ENCODE peak calls at places on chromosome 19, in ten cellular contexts. V is neuronal stem cell, Q is LNCaP clone FGC, P is lower leg skin, F is mesendoderm, I is left ventricle myocardium inferior, D is DND-41, R is PC-3, X is transverse colon, T is tibial artery. C is an unnamed sample.

GRCh38 chr19:28539759-28540158 is 673.2 kb downstream of the UQCRFS1 start:
- DNase-seq in V (no peak), Q (no peak), P (no peak), F (no peak), I (no peak), D (no peak), R (no peak), X (no peak), T (no peak), C (no peak)

GRCh38 chr19:30406220-30406944 is 34.2 kb downstream of the ZNF536 start:
- DNase-seq in V (no peak), Q (peak), P (peak), F (peak), I (peak), D (no peak), R (no peak), X (peak), T (no peak), C (no peak)

GRCh38 chr19:19146000-19146608 is 7.8 kb upstream of the TMEM161A start:
- DNase-seq in V (peak), Q (no peak), P (peak), F (peak), I (peak), D (peak), R (peak), X (peak), T (peak), C (peak)

GRCh38 chr19:52722062-52723005 is 12.5 kb downstream of the ZNF611 start:
- DNase-seq in V (no peak), Q (no peak), P (peak), F (no peak), I (no peak), D (no peak), R (peak), X (no peak), T (no peak), C (peak)

GRCh38 chr19:1860133-1860775 is 3.1 kb downstream of the KLF16 start:
- DNase-seq in V (peak), Q (no peak), P (no peak), F (peak), I (no peak), D (no peak), R (no peak), X (peak), T (no peak), C (no peak)

GRCh38 chr19:19308373-19308772 is 11.9 kb downstream of the SUGP1 start:
- DNase-seq in V (no peak), Q (no peak), P (no peak), F (no peak), I (no peak), D (no peak), R (no peak), X (no peak), T (no peak), C (no peak)

GRCh38 chr19:35236638-35237400 is 8.3 kb upstream of the FAM187B start:
- DNase-seq in V (no peak), Q (no peak), P (peak), F (peak), I (no peak), D (no peak), R (peak), X (peak), T (no peak), C (peak)

GRCh38 chr19:35442091-35442490 is 6.0 kb upstream of the FFAR2 start:
- DNase-seq in V (no peak), Q (no peak), P (no peak), F (no peak), I (no peak), D (no peak), R (no peak), X (no peak), T (no peak), C (no peak)

GRCh38 chr19:17281391-17282304 is at the start of gene ANKLE1:
- DNase-seq in V (no peak), Q (no peak), P (no peak), F (no peak), I (peak), D (no peak), R (no peak), X (peak), T (no peak), C (no peak)

GRCh38 chr19:47023448-47023794 is 3.8 kb downstream of the NPAS1 start:
- DNase-seq in V (no peak), Q (no peak), P (no peak), F (no peak), I (no peak), D (no peak), R (no peak), X (no peak), T (no peak), C (no peak)

GRCh38 chr19:2171349-2172145 is 7.8 kb downstream of the DOT1L start:
- DNase-seq in V (no peak), Q (no peak), P (no peak), F (peak), I (peak), D (peak), R (no peak), X (peak), T (no peak), C (no peak)

GRCh38 chr19:55080915-55081772 is 5.5 kb downstream of the EPS8L1 start:
- DNase-seq in V (no peak), Q (no peak), P (peak), F (peak), I (peak), D (no peak), R (no peak), X (peak), T (no peak), C (peak)

GRCh38 chr19:53546766-53547541 is 9.0 kb downstream of the ZNF331 start:
- DNase-seq in V (no peak), Q (no peak), P (no peak), F (no peak), I (no peak), D (no peak), R (no peak), X (no peak), T (no peak), C (no peak)

GRCh38 chr19:32581704-32582164 is 744 bp downstream of the PDCD5 start:
- DNase-seq in V (no peak), Q (no peak), P (no peak), F (peak), I (peak), D (no peak), R (peak), X (peak), T (no peak), C (peak)

GRCh38 chr19:51994048-51994644 is 7.5 kb upstream of the ZNF350 start:
- DNase-seq in V (no peak), Q (no peak), P (no peak), F (peak), I (no peak), D (no peak), R (no peak), X (no peak), T (no peak), C (no peak)

GRCh38 chr19:40601061-40601973 is at the start of gene LTBP4:
- DNase-seq in V (no peak), Q (no peak), P (peak), F (no peak), I (peak), D (no peak), R (no peak), X (peak), T (peak), C (no peak)

GRCh38 chr19:50568321-50569022 is at the start of gene LRRC4B:
- DNase-seq in V (no peak), Q (no peak), P (no peak), F (peak), I (no peak), D (no peak), R (no peak), X (no peak), T (no peak), C (no peak)
- H3K4me3 ChIP-seq in V (peak), Q (no peak), P (no peak), F (no peak), I (peak), D (no peak), R (no peak), X (peak), T (no peak), C (no peak)

GRCh38 chr19:48470856-48471255 is 1.7 kb downstream of the CYTH2 start:
- DNase-seq in V (no peak), Q (no peak), P (no peak), F (no peak), I (no peak), D (no peak), R (no peak), X (no peak), T (no peak), C (no peak)
- H3K4me3 ChIP-seq in V (peak), Q (no peak), P (no peak), F (no peak), I (peak), D (peak), R (peak), X (no peak), T (no peak), C (no peak)

DNA sequence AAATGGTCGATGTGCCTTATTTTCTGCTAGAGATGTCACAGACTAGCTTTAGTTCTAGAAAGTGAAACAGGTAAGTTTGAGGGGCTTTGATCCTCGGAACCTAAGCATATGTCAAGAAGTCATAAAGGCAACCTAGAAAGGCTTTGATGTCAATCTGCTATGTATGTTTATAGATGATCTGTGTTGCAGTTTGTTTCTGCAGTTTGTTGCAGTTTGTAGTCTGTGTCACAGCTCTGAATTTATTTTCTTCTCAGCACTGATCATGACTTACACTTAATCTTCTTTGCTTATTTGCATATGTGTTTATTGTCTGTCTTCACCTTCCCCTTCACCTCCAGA is 5.9 kb downstream of the LSM14A start:
- DNase-seq in V (no peak), Q (no peak), P (no peak), F (no peak), I (no peak), D (no peak), R (no peak), X (no peak), T (no peak), C (no peak)
- H3K4me3 ChIP-seq in V (no peak), Q (no peak), P (no peak), F (no peak), I (peak), D (no peak), R (no peak), X (no peak), T (no peak), C (no peak)

DNA sequence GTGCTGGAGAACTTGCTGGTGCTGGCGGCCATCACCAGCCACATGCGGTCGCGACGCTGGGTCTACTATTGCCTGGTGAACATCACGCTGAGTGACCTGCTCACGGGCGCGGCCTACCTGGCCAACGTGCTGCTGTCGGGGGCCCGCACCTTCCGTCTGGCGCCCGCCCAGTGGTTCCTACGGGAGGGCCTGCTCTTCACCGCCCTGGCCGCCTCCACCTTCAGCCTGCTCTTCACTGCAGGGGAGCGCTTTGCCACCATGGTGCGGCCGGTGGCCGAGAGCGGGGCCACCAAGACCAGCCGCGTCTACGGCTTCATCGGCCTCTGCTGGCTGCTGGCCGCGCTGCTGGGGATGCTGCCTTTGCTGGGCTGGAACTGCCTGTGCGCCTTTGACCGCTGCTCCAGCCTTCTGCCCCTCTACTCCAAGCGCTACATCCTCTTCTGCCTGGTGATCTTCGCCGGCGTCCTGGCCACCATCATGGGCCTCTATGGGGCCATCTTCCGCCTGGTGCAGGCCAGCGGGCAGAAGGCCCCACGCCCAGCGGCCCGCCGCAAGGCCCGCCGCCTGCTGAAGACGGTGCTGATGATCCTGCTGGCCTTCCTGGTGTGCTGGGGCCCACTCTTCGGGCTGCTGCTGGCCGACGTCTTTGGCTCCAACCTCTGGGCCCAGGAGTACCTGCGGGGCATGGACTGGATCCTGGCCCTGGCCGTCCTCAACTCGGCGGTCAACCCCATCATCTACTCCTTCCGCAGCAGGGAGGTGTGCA is 587 bp downstream of the S1PR4 start:
- DNase-seq in V (no peak), Q (no peak), P (no peak), F (no peak), I (no peak), D (no peak), R (no peak), X (no peak), T (no peak), C (no peak)
- H3K4me3 ChIP-seq in V (no peak), Q (no peak), P (no peak), F (no peak), I (peak), D (peak), R (no peak), X (peak), T (no peak), C (no peak)

DNA sequence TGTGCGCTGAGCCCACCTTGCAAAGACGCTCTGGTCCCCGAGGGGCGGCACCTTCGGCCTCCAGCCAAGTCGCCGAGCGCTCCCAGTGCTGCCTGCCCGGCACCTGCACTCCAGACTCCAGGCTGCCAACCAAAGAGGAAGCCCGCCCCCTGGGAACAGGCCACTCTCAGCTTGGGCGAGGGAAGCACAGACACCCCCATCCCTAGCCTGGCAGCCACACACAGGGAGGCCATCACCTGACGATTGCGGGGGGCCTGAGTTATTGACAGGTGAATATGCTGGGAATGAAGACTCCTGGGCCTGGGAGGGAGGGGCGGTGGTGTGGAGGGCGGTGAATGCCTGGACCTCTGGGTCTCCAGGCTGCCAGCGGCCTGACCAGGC is 10.3 kb upstream of the ZNF492 start:
- DNase-seq in V (no peak), Q (no peak), P (peak), F (no peak), I (no peak), D (no peak), R (no peak), X (no peak), T (no peak), C (no peak)
- H3K4me3 ChIP-seq in V (no peak), Q (no peak), P (no peak), F (no peak), I (peak), D (no peak), R (no peak), X (no peak), T (no peak), C (no peak)

GRCh38 chr19:10654610-10655456 is 687 bp downstream of the ILF3 start:
- DNase-seq in V (peak), Q (no peak), P (peak), F (peak), I (peak), D (peak), R (peak), X (peak), T (peak), C (no peak)

GRCh38 chr19:10653482-10653731 is 739 bp upstream of the ILF3 start:
- DNase-seq in V (no peak), Q (no peak), P (no peak), F (no peak), I (no peak), D (no peak), R (no peak), X (no peak), T (no peak), C (no peak)

GRCh38 chr19:10653732-10654609 is at the start of gene ILF3:
- DNase-seq in V (peak), Q (peak), P (peak), F (peak), I (peak), D (peak), R (peak), X (peak), T (peak), C (peak)

GRCh38 chr19:10648360-10648759 is 5.8 kb upstream of the ILF3 start:
- DNase-seq in V (no peak), Q (no peak), P (no peak), F (no peak), I (no peak), D (no peak), R (no peak), X (no peak), T (no peak), C (no peak)

DNA sequence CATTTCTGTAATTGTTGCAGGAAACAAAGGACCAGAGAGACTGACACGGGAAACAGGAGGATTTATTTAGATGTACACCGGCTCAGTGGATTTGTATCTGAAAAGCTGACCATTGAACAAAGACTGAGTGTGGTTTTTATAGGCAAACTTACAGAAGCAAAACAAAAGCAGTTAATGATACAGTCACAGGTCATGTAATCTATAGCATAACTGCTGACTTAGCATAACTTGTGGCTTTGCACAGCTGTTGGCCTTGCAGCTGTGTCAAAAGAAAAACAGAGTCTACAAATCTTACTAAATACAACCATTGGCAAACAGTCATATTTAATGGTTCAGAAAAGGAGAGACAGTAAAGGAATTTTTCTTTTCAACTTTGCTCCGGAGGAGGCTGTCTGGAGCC is 2.3 kb upstream of the ILF3 start:
- DNase-seq in V (no peak), Q (no peak), P (no peak), F (no peak), I (no peak), D (no peak), R (no peak), X (no peak), T (no peak), C (no peak)
- H3K4me3 ChIP-seq in V (no peak), Q (no peak), P (no peak), F (no peak), I (no peak), D (no peak), R (no peak), X (no peak), T (no peak), C (no peak)

GRCh38 chr19:6065685-6066365 is 44.5 kb downstream of the RFX2 start:
- DNase-seq in V (no peak), Q (no peak), P (peak), F (peak), I (peak), D (peak), R (peak), X (peak), T (peak), C (no peak)
- H3K4me3 ChIP-seq in V (peak), Q (no peak), P (no peak), F (no peak), I (peak), D (no peak), R (peak), X (peak), T (peak), C (no peak)

C was measured in mammary epithelial cell.